ENCODE peak calls at places on chromosomes 4 and X, in five cellular contexts. T is mesothelial cell of epicardium, P is tibial artery, V is epithelial cell of proximal tubule, Z is colonic mucosa. F is an unnamed sample.

GRCh38 chr4:154491341-154491679 is 289 bp downstream of the DCHS2 start:
- DNase-seq in T (no peak), P (no peak), V (no peak), Z (no peak), F (no peak)

GRCh38 chrX:146881521-146881920 is 67.0 kb upstream of the CXorf51A start:
- DNase-seq in T (no peak), P (no peak), V (no peak), Z (no peak), F (no peak)

GRCh38 chr4:173370130-173370476 is 651 bp upstream of the SAP30 start:
- DNase-seq in T (peak), P (peak), V (no peak), Z (no peak), F (peak)

GRCh38 chr4:142743071-142743825 is 102.9 kb downstream of the INPP4B start:
- DNase-seq in T (no peak), P (no peak), V (no peak), Z (no peak), F (no peak)

GRCh38 chr4:108426493-108426892 is 193.9 kb upstream of the RPL34 start:
- DNase-seq in T (no peak), P (no peak), V (no peak), Z (no peak), F (no peak)

GRCh38 chrX:134898450-134898849 is 92.3 kb upstream of the SMIM10 start:
- DNase-seq in T (no peak), P (no peak), V (no peak), Z (no peak), F (no peak)

GRCh38 chr4:4333265-4333706 is 43.2 kb downstream of the ZBTB49 start:
- DNase-seq in T (peak), P (no peak), V (no peak), Z (no peak), F (no peak)

GRCh38 chr4:158176108-158176507 is 3.3 kb upstream of the GASK1B start:
- DNase-seq in T (no peak), P (no peak), V (no peak), Z (peak), F (no peak)

GRCh38 chr4:13329963-13330362 is 154.2 kb downstream of the RAB28 start:
- DNase-seq in T (no peak), P (no peak), V (peak), Z (no peak), F (no peak)

GRCh38 chr4:98151145-98151929 is 8.1 kb upstream of the STPG2 start:
- DNase-seq in T (no peak), P (no peak), V (no peak), Z (no peak), F (no peak)

GRCh38 chrX:10496345-10496965 is 123.9 kb downstream of the MID1 start:
- DNase-seq in T (no peak), P (no peak), V (no peak), Z (no peak), F (no peak)

GRCh38 chr4:56038763-56039162 is 90.0 kb downstream of the CEP135 start:
- DNase-seq in T (no peak), P (no peak), V (no peak), Z (no peak), F (no peak)

GRCh38 chrX:74133156-74133796 is 170.7 kb upstream of the ZCCHC13 start:
- DNase-seq in T (no peak), P (no peak), V (peak), Z (peak), F (no peak)

GRCh38 chr4:187608001-187608421 is 387.6 kb upstream of the ZFP42 start:
- DNase-seq in T (no peak), P (no peak), V (no peak), Z (no peak), F (no peak)

GRCh38 chrX:52983526-52983925 is 25.2 kb upstream of the FAM156A start:
- DNase-seq in T (no peak), P (no peak), V (no peak), Z (no peak), F (no peak)

GRCh38 chr4:156799121-156799589 is 172.4 kb downstream of the PDGFC start:
- DNase-seq in T (no peak), P (no peak), V (no peak), Z (no peak), F (no peak)

GRCh38 chr4:6938237-6938636 is 28.6 kb downstream of the TBC1D14 start:
- DNase-seq in T (no peak), P (peak), V (no peak), Z (no peak), F (no peak)

GRCh38 chrX:20128678-20129077 is 12.0 kb upstream of the MAP7D2 start:
- DNase-seq in T (no peak), P (no peak), V (no peak), Z (no peak), F (no peak)

GRCh38 chr4:52912608-52913007 is 50.5 kb downstream of the RASL11B start:
- DNase-seq in T (no peak), P (no peak), V (no peak), Z (no peak), F (no peak)

GRCh38 chrX:17738002-17738713 is 865 bp downstream of the SCML1 start:
- DNase-seq in T (peak), P (peak), V (no peak), Z (peak), F (no peak)

GRCh38 chrX:20969565-20969964 is 404.7 kb upstream of the CNKSR2 start:
- DNase-seq in T (no peak), P (no peak), V (no peak), Z (no peak), F (no peak)

GRCh38 chr4:103692615-103693014 is 27.2 kb downstream of the TACR3 start:
- DNase-seq in T (no peak), P (no peak), V (no peak), Z (no peak), F (no peak)

GRCh38 chr4:32884198-32884597 is 2164.0 kb downstream of the PCDH7 start:
- DNase-seq in T (no peak), P (no peak), V (no peak), Z (no peak), F (no peak)

GRCh38 chr4:67198757-67199156 is 346.5 kb downstream of the CENPC start:
- DNase-seq in T (no peak), P (no peak), V (peak), Z (no peak), F (no peak)

GRCh38 chr4:84585276-84585675 is 2.3 kb downstream of the CDS1 start:
- DNase-seq in T (no peak), P (no peak), V (no peak), Z (no peak), F (no peak)

GRCh38 chrX:27964432-27964831 is 16.8 kb downstream of the DCAF8L1 start:
- DNase-seq in T (no peak), P (no peak), V (no peak), Z (peak), F (no peak)

GRCh38 chrX:72145181-72145580 is 13.5 kb upstream of the RTL5 start:
- DNase-seq in T (no peak), P (no peak), V (no peak), Z (no peak), F (no peak)

GRCh38 chr4:163911891-163912290 is 417.4 kb downstream of the TMA16 start:
- DNase-seq in T (no peak), P (no peak), V (no peak), Z (no peak), F (no peak)

GRCh38 chr4:110130578-110131358 is 67.6 kb downstream of the ELOVL6 start:
- DNase-seq in T (no peak), P (no peak), V (no peak), Z (no peak), F (no peak)

GRCh38 chrX:116873678-116874077 is 410.9 kb upstream of the CT83 start:
- DNase-seq in T (no peak), P (no peak), V (peak), Z (no peak), F (no peak)

GRCh38 chrX:24285082-24285481 is 28.8 kb downstream of the SUPT20HL2 start:
- DNase-seq in T (no peak), P (no peak), V (no peak), Z (no peak), F (no peak)

GRCh38 chrX:154365997-154366665 is 8.3 kb downstream of the FLNA start:
- DNase-seq in T (no peak), P (no peak), V (no peak), Z (no peak), F (no peak)

GRCh38 chr4:4871267-4872147 is 12.0 kb downstream of the MSX1 start:
- DNase-seq in T (no peak), P (no peak), V (no peak), Z (no peak), F (no peak)

GRCh38 chr4:139556071-139556734 is at the start of gene SETD7:
- DNase-seq in T (peak), P (peak), V (no peak), Z (peak), F (no peak)

GRCh38 chr4:139555705-139556070 is 331 bp downstream of the SETD7 start:
- DNase-seq in T (no peak), P (peak), V (no peak), Z (peak), F (no peak)

GRCh38 chr4:139558235-139559094 is 2.4 kb upstream of the SETD7 start:
- DNase-seq in T (no peak), P (no peak), V (no peak), Z (no peak), F (no peak)

GRCh38 chr4:139557506-139558110 is 1.6 kb upstream of the SETD7 start:
- DNase-seq in T (no peak), P (no peak), V (no peak), Z (peak), F (no peak)

GRCh38 chr4:139556735-139557505 is 901 bp upstream of the SETD7 start:
- DNase-seq in T (peak), P (peak), V (no peak), Z (peak), F (no peak)
- TF ChIP-seq CTCF in T (no peak), P (no peak), V (no peak), Z (no peak), F (no peak)

GRCh38 chrX:113545040-113545439 is 704.4 kb upstream of the AMOT start:
- DNase-seq in T (no peak), P (no peak), V (no peak), Z (no peak), F (no peak)
- TF ChIP-seq CTCF in T (no peak), P (no peak), V (no peak), Z (no peak), F (no peak)

GRCh38 chr4:57865264-57865663 is 755.1 kb upstream of the IGFBP7 start:
- DNase-seq in T (no peak), P (no peak), V (no peak), Z (no peak), F (no peak)

GRCh38 chr4:57866468-57867173 is 756.4 kb upstream of the IGFBP7 start:
- DNase-seq in T (no peak), P (no peak), V (no peak), Z (no peak), F (no peak)
- TF ChIP-seq CTCF in T (no peak), P (no peak), V (no peak), Z (no peak), F (no peak)

DNA sequence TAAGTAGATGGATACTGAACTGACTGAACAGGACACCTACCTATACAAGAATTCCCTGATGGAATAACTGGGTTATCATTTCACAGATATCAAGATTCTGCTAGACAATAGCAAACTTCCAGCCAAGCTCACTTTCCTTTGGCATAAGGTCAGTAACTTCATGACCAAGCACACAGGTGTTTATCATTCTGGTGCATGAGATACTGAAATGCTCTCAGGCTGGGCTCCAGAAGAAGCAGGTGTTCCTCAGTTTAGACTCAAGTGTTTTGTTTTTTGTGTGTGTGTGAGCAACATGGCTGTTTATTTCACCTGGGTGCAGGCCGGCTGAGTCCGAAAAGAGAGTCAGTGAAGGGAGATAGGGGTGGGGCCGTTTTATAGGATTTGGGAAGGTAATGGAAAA is 201.5 kb upstream of the SPOCK3 start:
- DNase-seq in T (no peak), P (no peak), V (no peak), Z (no peak), F (no peak)
- TF ChIP-seq CTCF in T (no peak), P (no peak), V (no peak), Z (no peak), F (no peak)

DNA sequence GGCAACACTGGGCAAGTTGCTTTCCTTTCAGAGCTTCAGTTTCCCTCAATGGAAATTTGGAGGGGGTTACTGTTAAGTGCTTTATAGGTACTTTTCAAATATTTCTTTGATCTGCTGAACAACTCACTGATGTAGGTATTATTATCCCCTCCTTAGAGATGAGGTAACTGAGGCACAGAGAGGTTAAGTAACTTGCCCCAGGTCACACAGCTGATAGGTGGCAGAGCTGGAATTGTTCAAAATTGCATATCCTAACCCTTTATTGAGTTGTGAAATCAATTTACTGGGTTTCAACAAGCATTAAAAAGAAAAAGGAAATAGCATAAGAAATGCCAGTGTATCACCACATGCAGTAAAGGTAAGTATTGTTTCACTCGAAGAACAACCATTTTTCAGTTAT is 6.6 kb downstream of the PPP1R3F start:
- DNase-seq in T (no peak), P (no peak), V (no peak), Z (no peak), F (no peak)
- TF ChIP-seq CTCF in T (no peak), P (no peak), V (no peak), Z (no peak), F (no peak)

F was measured in omental fat pad.